ENCODE peak calls at places on chromosomes 2 and 18, in seven cellular contexts. O is A549, L is Karpas-422, U is IMR-90, Z is HCT116, R is mammary epithelial cell, I is OCI-LY7. W is an unnamed sample.

GRCh38 chr2:179104736-179105135 is 54.8 kb upstream of the CCDC141 start:
- DNase-seq in O (peak), L (no peak), I (no peak), U (peak), R (peak), Z (no peak), W (no peak)

GRCh38 chr18:7812431-7813063 is 245.4 kb downstream of the PTPRM start:
- DNase-seq in O (peak), R (peak), U (peak), I (no peak), Z (no peak), L (no peak), W (no peak)

GRCh38 chr2:174535757-174536703 is 49.2 kb upstream of the GPR155 start:
- DNase-seq in R (no peak), Z (no peak), L (peak), I (peak), U (no peak), O (no peak), W (no peak)

GRCh38 chr2:64586883-64587481 is 62.9 kb downstream of the AFTPH start:
- DNase-seq in I (peak), Z (peak), R (peak), U (peak), O (peak), L (peak), W (peak)

GRCh38 chr2:7646661-7647060 is 729.4 kb downstream of the RNF144A start:
- DNase-seq in O (no peak), Z (no peak), U (no peak), L (no peak), I (no peak), R (no peak), W (no peak)

GRCh38 chr18:78208052-78208451 is 771.6 kb upstream of the SALL3 start:
- DNase-seq in I (no peak), Z (no peak), U (no peak), O (no peak), L (no peak), R (no peak), W (no peak)

GRCh38 chr2:237213325-237214040 is 127.8 kb downstream of the COPS8 start:
- DNase-seq in L (no peak), R (peak), I (no peak), Z (no peak), U (peak), O (peak), W (peak)

GRCh38 chr2:974054-974453 is 23.4 kb downstream of the SNTG2 start:
- DNase-seq in I (peak), R (no peak), Z (no peak), O (no peak), L (no peak), U (no peak), W (no peak)

GRCh38 chr2:224284134-224284946 is 117.6 kb downstream of the FAM124B start:
- DNase-seq in I (peak), L (peak), Z (peak), O (peak), U (peak), R (peak), W (peak)

GRCh38 chr2:172260379-172260778 is 157.7 kb upstream of the DLX2 start:
- DNase-seq in R (no peak), O (no peak), U (no peak), I (no peak), L (no peak), Z (no peak), W (no peak)

GRCh38 chr2:113274427-113274826 is 4.3 kb downstream of the PAX8 start:
- DNase-seq in L (no peak), R (no peak), Z (no peak), U (no peak), I (no peak), O (no peak), W (no peak)

GRCh38 chr18:32889620-32890593 is 117.1 kb upstream of the KLHL14 start:
- DNase-seq in R (no peak), I (no peak), Z (no peak), U (no peak), O (no peak), L (no peak), W (peak)

GRCh38 chr2:37026050-37026449 is 58.1 kb downstream of the HEATR5B start:
- DNase-seq in I (peak), Z (peak), O (peak), U (no peak), L (peak), R (no peak), W (peak)

GRCh38 chr2:20530520-20530919 is 83.6 kb downstream of the RHOB start:
- DNase-seq in L (no peak), O (no peak), Z (no peak), U (no peak), R (no peak), I (no peak), W (no peak)

GRCh38 chr18:36189486-36189885 is 2.2 kb downstream of the MOCOS start:
- DNase-seq in R (no peak), L (no peak), Z (no peak), O (no peak), I (no peak), U (no peak), W (no peak)

GRCh38 chr2:11177871-11178598 is 22.8 kb downstream of the SLC66A3 start:
- DNase-seq in L (no peak), Z (no peak), O (no peak), U (peak), R (no peak), I (no peak), W (no peak)
- H3K27ac ChIP-seq in L (no peak), Z (no peak), O (no peak), U (no peak), R (no peak), I (no peak), W (no peak)

DNA sequence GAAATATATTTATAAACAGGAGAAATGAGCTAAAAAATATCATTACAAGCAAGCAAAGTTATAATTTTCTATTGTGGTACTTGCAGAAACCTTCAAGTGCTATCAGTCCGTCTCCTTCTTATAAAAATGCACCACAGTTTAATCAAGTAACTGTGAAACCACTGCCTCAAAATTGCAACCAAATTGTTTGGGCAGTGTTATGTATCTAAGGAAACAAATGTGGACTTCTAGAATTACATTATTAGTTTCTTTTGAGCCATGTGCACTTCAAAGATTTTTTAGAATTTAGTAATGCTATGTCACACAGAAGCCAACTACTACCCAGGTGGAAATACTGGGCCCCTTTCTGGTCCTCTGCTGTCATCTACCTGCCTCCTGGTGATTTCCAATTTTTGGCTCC is 495.6 kb downstream of the NYAP2 start:
- DNase-seq in O (peak), U (peak), R (peak), Z (no peak), I (no peak), L (no peak), W (no peak)
- H3K4me2 ChIP-seq in O (peak), U (no peak), R (no peak), Z (no peak), I (no peak), L (no peak), W (no peak)

DNA sequence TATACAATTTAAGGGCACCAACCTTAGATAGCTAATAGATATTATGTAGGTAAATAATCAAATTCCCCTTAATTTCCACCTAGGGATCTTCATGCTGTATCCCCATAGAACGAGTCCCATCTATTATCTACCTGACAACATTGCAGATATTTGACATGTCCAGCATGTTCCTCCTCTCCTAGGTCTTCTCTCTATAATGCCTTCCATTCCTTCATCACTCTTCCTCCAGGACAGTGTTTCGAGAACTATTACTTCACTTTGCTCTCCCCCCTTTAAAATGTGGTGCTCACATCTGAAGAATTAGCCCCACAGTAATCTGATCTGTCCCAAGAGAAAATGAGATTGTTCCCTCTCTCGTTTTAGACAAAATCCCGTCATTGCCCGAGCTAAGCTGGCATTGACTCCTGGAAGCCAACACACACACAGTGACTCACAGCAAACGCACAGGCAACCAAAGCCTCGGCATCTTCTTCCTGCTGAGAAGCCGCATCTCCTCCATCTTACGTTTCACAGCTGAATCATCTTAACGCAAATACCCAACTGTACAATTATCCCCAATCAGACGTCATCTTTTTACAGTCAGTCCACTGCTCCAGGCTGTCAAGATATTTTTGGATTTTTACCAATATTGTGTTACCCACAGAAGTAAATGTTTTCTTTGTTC is 162.9 kb upstream of the AGAP1 start:
- DNase-seq in I (no peak), L (no peak), R (peak), Z (peak), U (peak), O (peak), W (no peak)
- H3K27ac ChIP-seq in I (no peak), L (no peak), R (no peak), Z (no peak), U (no peak), O (peak), W (no peak)

GRCh38 chr2:9191044-9191481 is 15.5 kb upstream of the ASAP2 start:
- DNase-seq in R (peak), U (peak), O (peak), I (no peak), L (no peak), Z (no peak), W (peak)
- H3K4me2 ChIP-seq in R (no peak), U (peak), O (no peak), I (no peak), L (no peak), Z (no peak), W (no peak)

GRCh38 chr18:79429785-79430281 is 34.1 kb downstream of the NFATC1 start:
- DNase-seq in Z (no peak), I (no peak), L (no peak), O (no peak), R (no peak), U (no peak), W (no peak)
- H3K27ac ChIP-seq in Z (no peak), I (no peak), L (no peak), O (no peak), R (no peak), U (no peak), W (no peak)

DNA sequence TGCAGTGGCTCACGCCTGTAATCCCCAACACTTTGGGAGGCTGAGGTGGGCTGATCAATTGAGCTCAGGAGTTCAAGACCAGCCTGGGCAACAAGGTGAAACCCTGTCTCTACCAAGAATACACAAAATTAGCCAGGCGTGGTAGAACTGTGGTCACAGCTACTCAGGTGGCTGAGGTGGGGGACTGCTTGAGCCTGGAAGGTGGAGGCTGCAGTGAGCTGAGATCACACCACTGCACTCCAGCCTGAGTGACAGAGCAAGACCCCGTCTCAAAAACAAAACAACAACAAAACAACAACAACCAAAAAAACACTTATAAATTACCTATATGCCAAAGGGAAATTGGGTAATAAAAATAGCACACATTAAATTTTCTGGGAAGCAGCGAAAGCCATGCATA is 141.6 kb downstream of the HDAC4 start:
- DNase-seq in Z (no peak), R (no peak), I (peak), L (no peak), O (no peak), U (no peak), W (no peak)
- H3K4me2 ChIP-seq in Z (no peak), R (no peak), I (peak), L (no peak), O (no peak), U (no peak), W (no peak)

W was measured in GM23338.